ENCODE peak calls at places on chromosome 1, in five cellular contexts. H, T, S, P and U are unnamed samples.

GRCh38 chr1:34645919-34646318 is 108.9 kb upstream of the GJB5 start:
- DNase-seq in H (no peak), T (no peak), S (no peak), P (no peak), U (no peak)

GRCh38 chr1:109802136-109802900 is 38.6 kb upstream of the EPS8L3 start:
- DNase-seq in H (no peak), T (no peak), S (no peak), P (no peak), U (peak; percentile 14)

GRCh38 chr1:115230281-115230680 is 107.8 kb downstream of the NGF start:
- DNase-seq in H (no peak), T (no peak), S (no peak), P (no peak), U (no peak)

GRCh38 chr1:27596261-27596660 is 7.7 kb downstream of the AHDC1 start:
- DNase-seq in H (no peak), T (no peak), S (no peak), P (no peak), U (no peak)

GRCh38 chr1:31645274-31645568 is 545 bp upstream of the PEF1 start:
- DNase-seq in H (no peak), T (no peak), S (no peak), P (no peak), U (no peak)

GRCh38 chr1:26861889-26862371 is 1.0 kb upstream of the SFN start:
- DNase-seq in H (no peak), T (no peak), S (no peak), P (peak; percentile 28), U (no peak)

GRCh38 chr1:2632561-2633361 is at the start of gene MMEL1:
- DNase-seq in H (no peak), T (no peak), S (no peak), P (no peak), U (no peak)

GRCh38 chr1:155037043-155037442 is 3.4 kb downstream of the DCST1 start:
- DNase-seq in H (no peak), T (no peak), S (no peak), P (no peak), U (no peak)

GRCh38 chr1:155136728-155137127 is 1.1 kb downstream of the SLC50A1 start:
- DNase-seq in H (no peak), T (no peak), S (peak; percentile 17), P (no peak), U (no peak)

DNA sequence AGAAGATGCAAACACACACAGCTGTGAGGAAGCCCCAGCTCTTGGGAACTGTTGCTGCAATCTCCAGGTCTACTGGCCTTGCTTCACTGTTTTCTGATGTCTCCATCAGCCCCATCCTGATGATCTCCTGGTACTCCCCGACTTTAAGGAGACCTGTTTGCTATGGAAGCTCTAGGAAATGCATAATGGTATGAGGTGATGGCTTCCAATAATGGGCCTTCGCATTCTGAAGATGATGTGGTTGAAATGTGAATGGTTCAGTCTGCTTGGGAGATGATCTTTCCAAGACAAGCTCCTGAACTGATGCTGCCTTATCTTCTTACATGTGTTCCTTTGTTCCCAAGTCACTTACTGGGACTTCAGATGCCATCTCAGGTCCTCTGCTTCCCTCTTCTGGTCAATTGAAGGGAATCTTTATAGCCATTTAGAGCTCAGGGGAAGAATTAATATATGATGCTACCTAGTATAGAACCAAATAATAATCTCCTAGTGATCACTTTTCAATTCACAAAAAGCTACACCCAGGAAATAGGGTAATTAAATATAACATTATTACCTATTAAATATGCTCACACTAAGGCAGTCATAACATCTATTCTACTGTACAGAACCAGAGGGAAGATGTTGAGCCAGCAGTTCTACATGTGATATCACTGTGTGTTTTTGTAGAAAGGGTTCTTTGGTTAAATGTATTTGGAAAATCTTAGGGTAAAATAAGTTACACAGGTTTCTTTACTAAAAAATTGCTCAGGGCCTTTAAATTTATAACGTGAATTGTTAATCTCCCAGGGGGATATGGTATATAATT is 73.9 kb upstream of the VTCN1 start:
- DNase-seq in H (no peak), T (peak; percentile 47), S (peak; percentile 33), P (peak; percentile 73), U (no peak)
- TF ChIP-seq CTCF in H (no peak), T (peak; percentile 50), S (no peak), P (peak; percentile 59), U (no peak)

GRCh38 chr1:199460933-199461332 is 566.6 kb upstream of the NR5A2 start:
- DNase-seq in H (no peak), T (no peak), S (no peak), P (no peak), U (no peak)
- TF ChIP-seq CTCF in H (no peak), T (no peak), S (no peak), P (peak; percentile 2), U (no peak)

GRCh38 chr1:46528297-46528955 is 23.0 kb downstream of the KNCN start:
- DNase-seq in H (no peak), T (no peak), S (no peak), P (peak; percentile 31), U (no peak)
- TF ChIP-seq CTCF in H (no peak), T (peak; percentile 24), S (no peak), P (peak; percentile 28), U (no peak)

GRCh38 chr1:54869173-54869851 is 17.7 kb downstream of the DHCR24 start:
- DNase-seq in H (no peak), T (no peak), S (no peak), P (no peak), U (no peak)

GRCh38 chr1:54865238-54866073 is 21.5 kb downstream of the DHCR24 start:
- DNase-seq in H (no peak), T (no peak), S (no peak), P (no peak), U (no peak)

GRCh38 chr1:54864460-54865208 is 22.4 kb downstream of the DHCR24 start:
- DNase-seq in H (no peak), T (no peak), S (no peak), P (no peak), U (no peak)

GRCh38 chr1:54866801-54867716 is 19.9 kb downstream of the DHCR24 start:
- DNase-seq in H (no peak), T (no peak), S (no peak), P (no peak), U (no peak)

DNA sequence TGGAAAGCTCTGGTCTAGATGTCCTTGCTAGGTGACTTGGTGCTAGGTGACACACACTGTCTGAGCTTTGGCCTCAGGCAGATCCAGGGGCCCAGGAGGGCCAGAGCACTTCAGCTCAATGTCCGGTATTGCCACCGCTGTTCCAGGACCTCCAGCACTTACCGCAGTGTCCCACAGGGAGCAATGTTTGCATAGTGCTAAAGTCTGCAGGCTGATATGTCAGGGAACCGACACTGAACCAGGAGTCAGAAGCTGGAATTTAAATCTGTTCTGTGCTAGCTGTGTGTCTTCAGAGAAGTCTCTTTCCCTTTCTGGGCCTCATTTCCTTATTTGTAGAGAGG is 19.3 kb downstream of the DHCR24 start:
- DNase-seq in H (no peak), T (no peak), S (no peak), P (no peak), U (no peak)
- TF ChIP-seq CTCF in H (no peak), T (no peak), S (no peak), P (no peak), U (no peak)

DNA sequence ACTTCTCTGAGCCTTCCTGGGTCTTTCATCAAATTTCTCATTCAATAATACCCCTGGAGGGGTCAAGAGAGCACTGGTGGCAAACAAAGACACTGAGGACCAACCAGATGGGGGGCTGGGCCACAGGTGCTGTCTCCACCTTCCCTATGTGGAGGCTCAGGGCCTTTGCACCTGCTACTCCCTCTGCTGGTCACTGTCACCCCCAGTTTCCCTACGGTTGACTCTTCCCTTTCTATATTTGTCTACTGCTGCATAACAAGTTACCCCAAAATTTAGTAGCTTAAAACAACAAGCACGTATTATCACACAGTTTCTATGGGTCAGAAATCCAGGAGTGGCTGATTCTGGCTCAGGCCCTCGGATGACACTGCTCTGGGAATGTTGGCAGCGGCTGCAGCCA is 138.8 kb upstream of the RUNX3 start:
- DNase-seq in H (no peak), T (no peak), S (peak; percentile 44), P (no peak), U (no peak)
- TF ChIP-seq CTCF in H (no peak), T (peak; percentile 35), S (peak; percentile 32), P (peak; percentile 10), U (no peak)

DNA sequence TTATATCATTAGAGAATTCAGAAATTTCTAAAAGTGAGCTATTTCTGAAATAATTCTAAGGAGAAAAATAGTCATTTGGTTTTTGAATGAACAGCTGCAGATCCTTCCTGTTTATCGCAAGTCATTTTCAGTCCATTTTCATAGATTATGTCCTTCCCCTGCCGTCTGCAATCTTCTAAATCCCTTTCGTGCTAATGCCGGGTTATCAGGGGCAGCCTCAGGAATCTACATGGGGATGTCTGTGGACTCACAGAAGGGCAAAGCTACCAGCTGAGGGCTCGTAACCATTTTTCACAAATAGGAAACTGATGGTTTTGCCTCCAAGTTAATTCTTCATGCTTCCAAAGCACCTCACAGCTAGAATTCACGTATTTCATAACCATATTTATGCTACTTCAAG is 23.0 kb downstream of the RCAN3 start:
- DNase-seq in H (no peak), T (no peak), S (no peak), P (no peak), U (no peak)
- TF ChIP-seq CTCF in H (no peak), T (no peak), S (no peak), P (no peak), U (no peak)

GRCh38 chr1:214549604-214550338 is 1.6 kb downstream of the PTPN14 start:
- DNase-seq in H (no peak), T (no peak), S (no peak), P (peak; percentile 57), U (no peak)
- TF ChIP-seq CTCF in H (no peak), T (peak; percentile 37), S (no peak), P (peak; percentile 45), U (no peak)

GRCh38 chr1:7116001-7116400 is 330.7 kb downstream of the CAMTA1 start:
- DNase-seq in H (no peak), T (no peak), S (no peak), P (no peak), U (no peak)

GRCh38 chr1:7117265-7117598 is 332.0 kb downstream of the CAMTA1 start:
- DNase-seq in H (no peak), T (no peak), S (no peak), P (no peak), U (no peak)

GRCh38 chr1:7121622-7121988 is 336.4 kb downstream of the CAMTA1 start:
- DNase-seq in H (no peak), T (no peak), S (no peak), P (no peak), U (no peak)

GRCh38 chr1:7117599-7118281 is 332.5 kb downstream of the CAMTA1 start:
- DNase-seq in H (no peak), T (peak; percentile 75), S (no peak), P (peak; percentile 80), U (no peak)

DNA sequence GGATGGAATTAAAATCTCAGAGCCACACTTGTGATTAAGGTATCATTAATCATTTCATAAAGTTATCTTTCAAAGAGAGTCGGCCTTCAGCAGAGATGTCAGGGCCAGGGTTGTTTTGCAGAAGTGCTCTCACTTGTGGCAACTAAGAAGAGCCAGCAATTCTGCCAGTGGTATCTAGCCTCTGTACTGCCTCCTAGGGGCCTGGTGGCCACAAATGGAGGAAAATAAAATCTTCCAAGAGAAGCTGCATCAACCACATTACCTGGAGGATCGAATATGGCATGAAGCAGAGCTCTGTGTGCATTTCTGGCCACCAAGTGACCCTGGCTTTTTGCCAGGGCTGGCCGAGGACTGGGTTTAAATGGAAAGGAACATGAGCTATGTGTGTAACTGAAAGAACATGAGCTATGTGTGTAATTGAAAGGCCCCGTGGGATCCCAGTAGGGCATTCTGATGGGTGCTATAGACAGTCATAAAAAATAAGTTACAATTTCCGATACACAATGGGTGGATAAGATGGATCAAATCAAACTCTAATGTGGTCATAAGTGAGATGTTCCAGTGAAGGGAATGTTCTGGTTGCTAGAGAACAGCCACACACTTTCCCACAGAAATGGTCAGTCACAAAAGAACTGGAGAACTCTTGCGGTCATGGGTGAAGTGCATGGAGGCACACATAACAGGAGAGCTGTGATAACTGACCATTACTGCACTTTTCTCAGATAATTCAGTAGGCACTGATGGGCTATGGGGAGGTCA is 335.8 kb downstream of the CAMTA1 start:
- DNase-seq in H (no peak), T (no peak), S (no peak), P (no peak), U (no peak)
- TF ChIP-seq CTCF in H (no peak), T (peak; percentile 27), S (no peak), P (peak; percentile 20), U (no peak)